ENCODE peak calls at places on chromosomes 13 and 19, in six cellular contexts. K is IMR-90, R is left lung, J is heart right ventricle, F is thoracic aorta, Q is tibial nerve. B is an unnamed sample.

GRCh38 chr19:12163841-12164240 is 945 bp downstream of the ZNF136 start:
- DNase-seq in F (no peak), J (no peak), Q (no peak), R (no peak), K (peak), B (no peak)

GRCh38 chr13:50141660-50142010 is 126.4 kb downstream of the KCNRG start:
- DNase-seq in K (no peak), Q (no peak), J (no peak), R (no peak), F (no peak), B (no peak)

GRCh38 chr19:4504297-4504701 is 14.0 kb downstream of the PLIN4 start:
- DNase-seq in F (no peak), Q (no peak), J (no peak), K (no peak), R (no peak), B (no peak)

GRCh38 chr13:67635754-67636153 is 405.6 kb upstream of the PCDH9 start:
- DNase-seq in Q (no peak), J (no peak), R (no peak), K (peak), F (no peak), B (no peak)

GRCh38 chr19:58406818-58407657 is 1.4 kb upstream of the ZNF584 start:
- DNase-seq in F (no peak), Q (no peak), J (no peak), R (no peak), K (no peak), B (no peak)

GRCh38 chr13:31663880-31664585 is 75.3 kb upstream of the RXFP2 start:
- DNase-seq in F (no peak), J (no peak), K (no peak), Q (no peak), R (no peak), B (no peak)

GRCh38 chr19:33678796-33679195 is 57.0 kb downstream of the CHST8 start:
- DNase-seq in R (no peak), Q (no peak), K (no peak), J (no peak), F (no peak), B (peak)

GRCh38 chr13:30360586-30360985 is 53.2 kb upstream of the KATNAL1 start:
- DNase-seq in J (no peak), Q (no peak), R (no peak), K (no peak), F (no peak), B (no peak)

GRCh38 chr13:76361868-76362267 is 524.3 kb downstream of the KCTD12 start:
- DNase-seq in F (no peak), K (no peak), R (no peak), J (no peak), Q (no peak), B (no peak)
- H3K4me3 ChIP-seq in F (no peak), K (no peak), R (no peak), J (no peak), Q (no peak), B (no peak)

GRCh38 chr19:5563941-5564612 is 3.7 kb downstream of the TINCR start:
- DNase-seq in R (no peak), F (no peak), J (no peak), K (peak), Q (no peak), B (no peak)

GRCh38 chr19:5571777-5572176 is 4.0 kb upstream of the TINCR start:
- DNase-seq in K (no peak), R (no peak), Q (no peak), J (no peak), F (no peak), B (no peak)

GRCh38 chr19:5567971-5568407 is 236 bp upstream of the TINCR start:
- DNase-seq in R (no peak), J (no peak), F (no peak), K (no peak), Q (no peak), B (no peak)

GRCh38 chr19:5564930-5565329 is 2.8 kb downstream of the TINCR start:
- DNase-seq in R (no peak), K (no peak), J (no peak), F (no peak), Q (no peak), B (no peak)

GRCh38 chr19:5567360-5567970 is at the start of gene TINCR:
- DNase-seq in J (no peak), F (no peak), K (no peak), Q (no peak), R (no peak), B (no peak)
- TF ChIP-seq CTCF in J (no peak), F (no peak), K (peak), Q (no peak), R (no peak), B (no peak)

GRCh38 chr13:95564948-95565347 is 12.4 kb downstream of the CLDN10 start:
- DNase-seq in F (no peak), K (peak), J (no peak), R (no peak), Q (no peak), B (no peak)
- H3K27ac ChIP-seq in F (no peak), K (no peak), J (no peak), R (peak), Q (no peak), B (no peak)

GRCh38 chr13:60398949-60399589 is 2.0 kb downstream of the TDRD3 start:
- DNase-seq in F (no peak), K (peak), J (no peak), R (no peak), Q (no peak), B (no peak)
- H3K4me3 ChIP-seq in F (peak), K (no peak), J (peak), R (peak), Q (no peak), B (no peak)

DNA sequence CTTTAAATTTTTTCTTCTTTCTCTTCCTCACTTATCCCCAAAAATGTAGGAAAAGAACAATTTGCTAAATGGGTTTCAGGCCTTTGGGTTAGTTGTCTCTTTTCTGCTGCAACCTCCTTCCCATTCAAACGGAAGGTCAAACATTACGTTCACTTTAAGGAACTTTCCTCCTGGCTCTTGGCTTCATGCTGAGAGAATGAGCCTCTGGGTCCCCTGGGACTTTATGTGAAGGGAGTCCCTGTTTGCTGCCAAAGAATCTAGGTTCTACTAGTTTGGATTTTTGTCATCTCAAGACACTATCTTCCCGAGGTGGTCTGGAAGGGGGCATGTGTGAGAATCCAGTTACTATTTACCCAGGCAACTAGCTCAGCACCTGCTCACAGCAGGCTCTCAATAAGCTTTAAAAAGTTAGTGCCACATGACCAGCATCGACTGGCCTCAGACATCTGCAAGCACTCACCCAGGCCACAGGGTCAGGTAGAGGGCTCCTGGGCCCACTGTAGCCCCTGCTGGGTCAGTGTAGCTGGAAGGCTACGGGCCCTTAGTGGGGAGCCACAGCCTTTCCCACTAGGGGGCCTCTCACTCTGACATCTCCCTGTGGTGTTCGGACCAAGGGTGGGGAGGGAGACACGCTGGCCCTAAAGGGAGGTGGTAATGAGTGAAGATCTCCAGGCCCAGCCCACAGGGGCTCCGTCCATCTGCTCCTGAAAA is 40.5 kb downstream of the FAM124A start:
- DNase-seq in Q (no peak), J (no peak), K (no peak), R (no peak), F (no peak), B (no peak)
- TF ChIP-seq CTCF in Q (no peak), J (no peak), K (no peak), R (no peak), F (no peak), B (peak)

GRCh38 chr13:110396913-110397379 is 89.9 kb downstream of the COL4A2 start:
- DNase-seq in J (peak), Q (peak), R (peak), K (peak), F (peak), B (peak)

GRCh38 chr13:110400786-110401533 is 93.9 kb downstream of the COL4A2 start:
- DNase-seq in F (no peak), K (peak), R (no peak), J (peak), Q (no peak), B (no peak)

GRCh38 chr13:110397445-110397844 is 90.4 kb downstream of the COL4A2 start:
- DNase-seq in K (peak), F (no peak), R (no peak), J (peak), Q (no peak), B (no peak)

GRCh38 chr13:110399801-110400200 is 92.7 kb downstream of the COL4A2 start:
- DNase-seq in K (peak), Q (no peak), J (no peak), F (no peak), R (no peak), B (no peak)

GRCh38 chr13:110398564-110399507 is 91.8 kb downstream of the COL4A2 start:
- DNase-seq in Q (no peak), J (no peak), K (peak), F (no peak), R (no peak), B (no peak)
- H3K27ac ChIP-seq in Q (peak), J (peak), K (peak), F (peak), R (no peak), B (peak)

DNA sequence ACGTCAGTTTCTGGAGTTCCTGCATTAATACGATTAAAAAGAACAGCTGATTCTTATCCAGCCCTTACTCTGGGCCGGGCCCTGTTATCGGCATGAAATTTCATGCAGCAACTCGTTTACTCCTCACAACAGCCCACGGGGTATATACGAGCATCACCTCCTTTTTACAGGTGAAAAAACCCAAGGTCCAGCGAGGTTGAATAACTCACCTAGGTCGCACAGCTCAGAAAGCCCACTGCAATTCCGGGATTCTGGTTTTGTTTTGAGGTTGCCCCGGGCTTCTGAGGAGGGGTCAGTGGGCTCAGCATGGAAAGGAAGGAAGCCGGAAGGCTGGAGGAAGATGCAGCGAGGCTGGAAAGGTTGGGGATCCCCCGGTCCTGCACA is 577 bp upstream of the ACP7 start:
- DNase-seq in R (no peak), K (no peak), Q (no peak), F (no peak), J (no peak), B (no peak)
- H3K4me3 ChIP-seq in R (no peak), K (no peak), Q (peak), F (peak), J (no peak), B (peak)